ENCODE peak calls at places on chromosomes 16 and 17, in seven cellular contexts. E, U, A, N, Z, Y and D are unnamed samples.

GRCh38 chr16:56547120-56547948 is 17.5 kb upstream of the MT4 start:
- DNase-seq in E (peak; percentile 60), U (peak; percentile 22), A (no peak), N (no peak), Z (no peak), Y (no peak), D (peak; percentile 35)

GRCh38 chr16:84618428-84619102 is 687 bp upstream of the COTL1 start:
- DNase-seq in E (peak; percentile 99), U (peak; percentile 88), A (no peak), N (peak; percentile 94), Z (no peak), Y (peak; percentile 37), D (no peak)

GRCh38 chr17:79362996-79363305 is 247.9 kb downstream of the RBFOX3 start:
- DNase-seq in E (no peak), U (no peak), A (no peak), N (no peak), Z (no peak), Y (no peak), D (no peak)

GRCh38 chr16:55499951-55500350 is 8.9 kb upstream of the LPCAT2 start:
- DNase-seq in E (peak; percentile 96), U (peak; percentile 89), A (no peak), N (peak; percentile 97), Z (no peak), Y (peak; percentile 31), D (no peak)

GRCh38 chr17:17403899-17404576 is 72.8 kb upstream of the MED9 start:
- DNase-seq in E (no peak), U (no peak), A (peak; percentile 77), N (no peak), Z (no peak), Y (peak; percentile 13), D (no peak)

GRCh38 chr16:17836868-17837602 is 366.3 kb upstream of the XYLT1 start:
- DNase-seq in E (no peak), U (peak; percentile 80), A (no peak), N (no peak), Z (no peak), Y (no peak), D (no peak)

GRCh38 chr16:89890200-89890599 is 16.8 kb downstream of the TCF25 start:
- DNase-seq in E (no peak), U (no peak), A (no peak), N (no peak), Z (no peak), Y (no peak), D (no peak)

GRCh38 chr17:858941-859452 is 76.8 kb downstream of the MRM3 start:
- DNase-seq in E (no peak), U (no peak), A (no peak), N (no peak), Z (no peak), Y (no peak), D (no peak)

GRCh38 chr16:50878966-50879615 is 137.2 kb downstream of the CYLD start:
- DNase-seq in E (no peak), U (no peak), A (no peak), N (no peak), Z (no peak), Y (no peak), D (no peak)

GRCh38 chr17:82128287-82128686 is 30.3 kb upstream of the FASN start:
- DNase-seq in E (no peak), U (no peak), A (no peak), N (no peak), Z (no peak), Y (no peak), D (no peak)

GRCh38 chr16:336269-336668 is 16.3 kb downstream of the AXIN1 start:
- DNase-seq in E (no peak), U (no peak), A (no peak), N (no peak), Z (no peak), Y (no peak), D (no peak)

GRCh38 chr17:57397402-57397801 is 141.1 kb downstream of the MSI2 start:
- DNase-seq in E (no peak), U (no peak), A (no peak), N (no peak), Z (no peak), Y (no peak), D (no peak)

GRCh38 chr17:76204277-76204676 is 36.0 kb downstream of the RNF157 start:
- DNase-seq in E (peak; percentile 64), U (peak; percentile 14), A (peak; percentile 46), N (peak; percentile 45), Z (no peak), Y (no peak), D (no peak)

GRCh38 chr16:57372372-57373116 is at the start of gene CX3CL1:
- DNase-seq in E (peak; percentile 87), U (peak; percentile 36), A (no peak), N (peak; percentile 68), Z (peak; percentile 40), Y (no peak), D (peak; percentile 67)

GRCh38 chr17:6461792-6462524 is 17.7 kb downstream of the PIMREG start:
- DNase-seq in E (no peak), U (no peak), A (no peak), N (no peak), Z (no peak), Y (no peak), D (no peak)

GRCh38 chr17:36205637-36206458 is 5.0 kb upstream of the CCL4L2 start:
- DNase-seq in E (no peak), U (no peak), A (no peak), N (no peak), Z (no peak), Y (no peak), D (no peak)

GRCh38 chr16:87653234-87653633 is 50.9 kb downstream of the JPH3 start:
- DNase-seq in E (peak; percentile 22), U (no peak), A (no peak), N (no peak), Z (no peak), Y (no peak), D (peak; percentile 34)

GRCh38 chr17:1916339-1916738 is 86.5 kb downstream of the RPA1 start:
- DNase-seq in E (no peak), U (no peak), A (no peak), N (no peak), Z (no peak), Y (no peak), D (no peak)

GRCh38 chr16:50859628-50860360 is 117.9 kb downstream of the CYLD start:
- DNase-seq in E (no peak), U (no peak), A (no peak), N (no peak), Z (no peak), Y (no peak), D (no peak)

GRCh38 chr17:31152271-31152670 is 57.5 kb downstream of the NF1 start:
- DNase-seq in E (no peak), U (no peak), A (no peak), N (no peak), Z (no peak), Y (no peak), D (no peak)

GRCh38 chr16:21060027-21060510 is 90.6 kb downstream of the DNAH3 start:
- DNase-seq in E (no peak), U (no peak), A (no peak), N (no peak), Z (peak; percentile 28), Y (no peak), D (no peak)

GRCh38 chr16:20243731-20244281 is 83.5 kb downstream of the GP2 start:
- DNase-seq in E (no peak), U (no peak), A (no peak), N (no peak), Z (no peak), Y (no peak), D (no peak)

GRCh38 chr17:2707721-2708584 is 3.6 kb downstream of the CLUH start:
- DNase-seq in E (peak; percentile 57), U (no peak), A (peak; percentile 68), N (no peak), Z (peak; percentile 60), Y (no peak), D (no peak)

GRCh38 chr17:78541488-78542237 is 35.5 kb downstream of the DNAH17 start:
- DNase-seq in E (peak; percentile 41), U (peak; percentile 29), A (no peak), N (no peak), Z (no peak), Y (no peak), D (no peak)

GRCh38 chr16:50093607-50094570 is 28.1 kb downstream of the HEATR3 start:
- DNase-seq in E (no peak), U (no peak), A (no peak), N (no peak), Z (peak; percentile 34), Y (no peak), D (no peak)